ENCODE peak calls at places on chromosomes 4 and X, in nine cellular contexts. D is nephron progenitor cell; X is activated CD4-positive, alpha-beta T cell treated with anti-CD3 and anti-CD28 coated beads, Interleukin-2, amount 50 U/mL, for 24 hours; P is stimulated activated CD4-positive, alpha-beta T cell treated with anti-CD3 and anti-CD28 coated beads, Interleukin-12 subunit alpha, Interleukin-12 subunit beta, amount 100 ng/mL, for 4 hours; G is CD4-positive, alpha-beta memory T cell; H is psoas muscle; O is fibroblast of lung; V is stimulated activated CD8-positive, alpha-beta memory T cell treated with anti-CD3 and anti-CD28 coated beads, Interleukin-15, amount 100 ng/mL, for 4 hours; J is upper lobe of right lung. L is an unnamed sample.

GRCh38 chrX:108199691-108200090 is 108.1 kb downstream of the ATG4A start:
- DNase-seq in D (peak), X (no peak), P (no peak), G (no peak), H (no peak), O (peak), V (no peak), J (no peak), L (no peak)

GRCh38 chr4:104591505-104591904 is 96.8 kb upstream of the CXXC4 start:
- DNase-seq in D (peak), X (no peak), P (no peak), G (no peak), H (no peak), O (peak), V (no peak), J (no peak), L (no peak)

GRCh38 chrX:13170966-13171558 is 126.6 kb upstream of the FAM9C start:
- DNase-seq in D (no peak), X (no peak), P (no peak), G (no peak), H (no peak), O (no peak), V (no peak), J (no peak), L (no peak)

GRCh38 chrX:12548746-12549145 is 242.5 kb upstream of the PRPS2 start:
- DNase-seq in D (peak), X (no peak), P (no peak), G (no peak), H (no peak), O (peak), V (no peak), J (no peak), L (no peak)

GRCh38 chr4:76964769-76965168 is 15.2 kb downstream of the SEPTIN11 start:
- DNase-seq in D (no peak), X (no peak), P (no peak), G (no peak), H (no peak), O (no peak), V (no peak), J (no peak), L (no peak)

GRCh38 chr4:53534684-53535083 is 56.6 kb downstream of the LNX1 start:
- DNase-seq in D (no peak), X (no peak), P (no peak), G (no peak), H (no peak), O (no peak), V (no peak), J (no peak), L (no peak)

GRCh38 chr4:157014621-157015591 is 43.3 kb upstream of the PDGFC start:
- DNase-seq in D (no peak), X (no peak), P (no peak), G (no peak), H (no peak), O (peak), V (no peak), J (no peak), L (peak)

GRCh38 chrX:147891886-147892285 is 19.8 kb upstream of the FMR1 start:
- DNase-seq in D (no peak), X (no peak), P (no peak), G (no peak), H (no peak), O (no peak), V (no peak), J (no peak), L (no peak)

GRCh38 chr4:107034982-107035710 is 967 bp downstream of the DKK2 start:
- DNase-seq in D (peak), X (no peak), P (no peak), G (no peak), H (peak), O (peak), V (no peak), J (no peak), L (peak)

L was measured in MG63.